ENCODE peak calls at places on chromosomes 1 and 21, in seven cellular contexts. W is DND-41, T is sigmoid colon, R is A549, V is epithelial cell of proximal tubule, C is thoracic aorta, Y is psoas muscle. F is an unnamed sample.

GRCh38 chr1:8571200-8571984 is 246.0 kb downstream of the RERE start:
- DNase-seq in V (no peak), W (no peak), Y (no peak), C (no peak), R (no peak), T (no peak), F (no peak)

GRCh38 chr1:205141236-205142104 is 19.7 kb upstream of the RBBP5 start:
- DNase-seq in R (peak; percentile 76), T (peak; percentile 82), Y (peak; percentile 58), C (peak; percentile 27), V (no peak), W (peak; percentile 76), F (peak; percentile 89)

GRCh38 chr1:10745886-10746455 is 50.5 kb downstream of the CASZ1 start:
- DNase-seq in C (no peak), V (no peak), R (no peak), Y (peak; percentile 77), T (no peak), W (no peak), F (no peak)

GRCh38 chr1:54348700-54349021 is 57.5 kb downstream of the SSBP3 start:
- DNase-seq in W (no peak), T (no peak), V (no peak), C (no peak), Y (no peak), R (no peak), F (no peak)

GRCh38 chr1:198925575-198925974 is 286.7 kb downstream of the PTPRC start:
- DNase-seq in Y (no peak), C (no peak), W (no peak), T (no peak), R (no peak), V (no peak), F (no peak)

GRCh38 chr1:42484382-42484781 is 21.3 kb downstream of the CCDC30 start:
- DNase-seq in V (peak; percentile 79), T (no peak), C (no peak), Y (no peak), W (no peak), R (no peak), F (no peak)

GRCh38 chr1:905811-906531 is 17.8 kb upstream of the SAMD11 start:
- DNase-seq in T (peak; percentile 65), V (no peak), W (no peak), C (no peak), Y (peak; percentile 27), R (no peak), F (peak; percentile 1)

GRCh38 chr1:170562644-170563338 is 30.8 kb downstream of the GORAB start:
- DNase-seq in C (peak; percentile 60), V (peak; percentile 50), R (peak; percentile 17), T (peak; percentile 79), W (peak; percentile 80), Y (peak; percentile 45), F (peak; percentile 64)

GRCh38 chr1:109768700-109769325 is 5.1 kb upstream of the EPS8L3 start:
- DNase-seq in R (no peak), Y (no peak), C (no peak), V (no peak), W (no peak), T (no peak), F (no peak)

GRCh38 chr1:109664671-109665070 is 3.2 kb upstream of the GSTM2 start:
- DNase-seq in C (no peak), V (no peak), Y (no peak), R (no peak), T (no peak), W (no peak), F (no peak)

GRCh38 chr1:229070168-229070567 is 200.7 kb upstream of the RAB4A start:
- DNase-seq in V (peak; percentile 12), R (peak; percentile 79), W (no peak), T (peak; percentile 98), Y (peak; percentile 74), C (peak; percentile 77), F (no peak)

GRCh38 chr21:39385299-39386145 is 36.6 kb upstream of the HMGN1 start:
- DNase-seq in T (peak; percentile 93), Y (peak; percentile 83), C (no peak), R (peak; percentile 89), W (no peak), V (no peak), F (peak; percentile 88)
- TF ChIP-seq CTCF in T (no peak), Y (no peak), C (no peak), R (no peak), W (no peak), V (no peak), F (no peak)

GRCh38 chr1:6794164-6794563 is 8.9 kb downstream of the CAMTA1 start:
- DNase-seq in V (no peak), C (no peak), R (peak; percentile 25), Y (no peak), T (no peak), W (no peak), F (peak; percentile 51)
- TF ChIP-seq CTCF in V (peak; percentile 56), C (peak; percentile 30), R (peak; percentile 65), Y (peak; percentile 53), T (peak; percentile 47), W (peak; percentile 52), F (peak; percentile 17)

GRCh38 chr1:52970149-52970548 is 43.1 kb downstream of the SCP2 start:
- DNase-seq in R (no peak), W (no peak), Y (no peak), C (no peak), T (no peak), V (no peak), F (peak; percentile 28)
- TF ChIP-seq CTCF in R (no peak), W (peak; percentile 50), Y (peak; percentile 15), C (no peak), T (no peak), V (peak; percentile 49), F (peak; percentile 19)

GRCh38 chr1:117339866-117340357 is 27.3 kb upstream of the MAN1A2 start:
- DNase-seq in Y (no peak), T (no peak), V (peak; percentile 69), C (no peak), R (peak; percentile 25), W (no peak), F (peak; percentile 25)
- TF ChIP-seq CTCF in Y (no peak), T (no peak), V (peak; percentile 14), C (no peak), R (no peak), W (peak; percentile 9), F (no peak)

DNA sequence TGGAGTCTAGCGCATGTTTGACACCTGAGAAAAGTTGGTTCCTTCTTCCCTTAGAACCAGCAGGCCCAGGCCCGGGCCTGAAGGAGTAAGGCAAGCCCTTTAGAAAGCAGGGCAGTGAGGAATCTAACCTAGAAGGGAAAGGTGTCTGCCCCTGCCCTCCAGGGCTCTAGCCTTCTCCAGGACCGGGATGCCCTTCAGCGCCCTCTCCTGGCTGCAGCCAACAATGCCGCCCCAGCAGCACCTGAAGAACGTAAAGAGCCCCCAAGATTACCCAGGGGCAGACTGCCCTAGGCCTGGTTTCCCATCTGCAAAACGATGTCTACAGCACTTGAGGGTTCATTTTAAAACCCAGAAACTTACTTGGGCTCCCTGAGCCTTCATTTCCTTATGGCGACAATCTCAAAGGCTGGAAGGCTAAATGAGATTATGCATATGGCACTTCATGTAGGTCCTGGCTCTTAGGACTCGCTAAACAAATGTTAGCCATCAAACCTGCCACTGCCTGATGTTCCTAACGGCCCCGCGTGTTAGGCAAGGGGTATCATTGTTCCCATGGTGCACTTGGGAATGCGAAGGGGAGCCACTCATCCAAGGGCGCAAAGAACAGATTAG is 106.7 kb upstream of the KLHDC7A start:
- DNase-seq in C (no peak), T (no peak), W (peak; percentile 18), R (peak; percentile 5), V (no peak), Y (no peak), F (peak; percentile 42)
- TF ChIP-seq CTCF in C (no peak), T (no peak), W (peak; percentile 60), R (peak; percentile 9), V (peak; percentile 56), Y (no peak), F (peak; percentile 67)

DNA sequence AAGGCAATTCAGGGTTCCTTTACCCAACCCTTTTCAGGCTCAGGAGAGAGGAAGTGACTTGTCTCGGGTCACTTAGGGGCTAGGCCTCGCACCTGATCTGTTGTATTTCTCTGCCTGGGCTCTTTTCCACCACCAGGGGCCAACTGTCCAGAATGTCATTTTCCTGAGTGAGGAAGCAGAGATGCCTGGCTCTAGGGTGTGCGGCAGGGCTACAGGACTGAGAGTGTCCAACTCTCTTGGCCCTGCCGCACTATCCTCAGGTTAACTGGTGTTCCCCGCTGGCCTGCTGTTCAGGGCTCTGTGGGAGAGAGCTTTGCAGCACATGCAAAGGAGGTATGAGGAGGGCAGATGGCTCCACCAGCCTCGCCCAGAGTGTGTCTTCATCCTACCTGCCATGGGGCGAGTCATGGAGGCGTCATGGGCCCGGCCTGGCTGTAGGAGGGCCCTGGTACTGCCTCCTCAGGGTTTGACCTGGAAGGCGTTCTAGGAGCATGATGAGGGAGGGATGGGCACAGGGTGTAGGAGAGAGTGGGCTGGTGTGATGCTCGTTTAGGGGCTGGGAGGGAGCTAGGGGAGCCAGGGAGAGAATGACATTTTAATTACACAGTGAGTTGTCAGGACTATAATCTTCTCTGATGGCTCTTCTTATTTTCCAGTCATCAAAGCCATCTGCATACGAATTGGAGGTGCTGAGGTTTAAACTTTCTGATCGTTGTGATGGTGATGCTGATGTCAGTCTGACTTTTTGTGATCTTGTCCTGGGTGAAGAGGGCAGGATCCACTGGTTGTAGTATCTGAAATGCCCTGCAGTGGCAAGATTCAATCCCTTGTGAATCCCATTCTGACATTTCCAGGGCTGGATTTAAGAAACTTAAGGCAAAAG is 128.4 kb downstream of the NOS1AP start:
- DNase-seq in V (no peak), W (no peak), Y (no peak), R (no peak), C (no peak), T (no peak), F (no peak)
- TF ChIP-seq CTCF in V (peak; percentile 33), W (no peak), Y (no peak), R (no peak), C (no peak), T (no peak), F (no peak)

GRCh38 chr1:106972074-106972473 is 84.4 kb upstream of the PRMT6 start:
- DNase-seq in V (no peak), C (no peak), Y (no peak), W (no peak), R (no peak), T (no peak), F (no peak)

GRCh38 chr1:106978477-106979322 is 77.8 kb upstream of the PRMT6 start:
- DNase-seq in R (no peak), C (no peak), W (no peak), V (no peak), T (no peak), Y (no peak), F (no peak)

GRCh38 chr1:106975944-106976343 is 80.5 kb upstream of the PRMT6 start:
- DNase-seq in V (no peak), T (no peak), W (no peak), R (no peak), C (no peak), Y (no peak), F (peak; percentile 7)
- TF ChIP-seq CTCF in V (peak; percentile 49), T (no peak), W (no peak), R (no peak), C (no peak), Y (no peak), F (peak; percentile 10)

DNA sequence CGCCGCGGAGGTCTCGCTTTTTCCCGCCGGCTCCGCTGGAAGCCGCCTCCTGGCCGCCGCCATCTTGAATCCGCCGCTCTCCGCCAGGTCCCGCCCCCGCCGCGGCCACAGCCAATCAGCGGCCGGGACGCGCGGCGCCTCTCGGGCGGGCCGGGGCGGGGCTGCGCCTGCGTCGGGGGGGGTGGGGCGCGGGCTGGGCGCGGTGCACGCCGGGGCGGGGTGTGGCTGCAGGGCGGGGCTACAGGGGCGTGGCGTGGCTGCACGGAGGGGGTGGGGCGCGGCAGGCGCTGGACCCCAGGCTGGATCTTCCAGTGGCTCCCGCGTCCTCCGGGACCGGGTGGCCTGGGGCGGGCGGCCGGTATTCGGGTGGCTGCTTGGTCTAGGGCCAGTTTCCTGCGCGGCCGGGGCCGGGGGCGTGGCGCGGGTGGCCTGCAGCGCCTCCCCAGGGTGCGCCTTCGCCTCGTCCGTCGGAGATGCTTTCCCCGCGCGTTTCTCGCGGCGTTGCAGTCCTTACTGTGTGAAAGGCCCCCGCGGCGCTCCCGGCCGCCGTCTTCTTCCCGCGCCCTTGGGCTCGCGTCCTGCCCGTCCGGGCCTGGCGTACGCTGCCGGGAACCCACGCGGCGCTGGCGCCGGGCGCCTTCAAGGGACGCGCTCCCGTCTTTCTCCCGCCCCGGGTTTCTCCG is 575 bp downstream of the PCNT start:
- DNase-seq in R (peak; percentile 44), T (peak; percentile 93), C (peak; percentile 20), W (peak; percentile 87), Y (peak; percentile 86), V (no peak), F (peak; percentile 93)
- TF ChIP-seq CTCF in R (no peak), T (no peak), C (no peak), W (peak; percentile 38), Y (peak; percentile 11), V (no peak), F (peak; percentile 29)

F was measured in GM12865.